ENCODE peak calls at places on chromosome 14, in seven cellular contexts. M is prostate gland, K is body of pancreas, J is fibroblast of lung, N is neural progenitor cell, L is lower lobe of right lung, W is kidney. S is an unnamed sample.
A peak's percentile ranks its signal among the peaks of the same experiment; 100 is the strongest.

GRCh38 chr14:57326253-57326652 is 57.5 kb downstream of the AP5M1 start:
- DNase-seq in M (no peak), K (no peak), J (no peak), N (no peak), L (no peak), W (no peak), S (peak; percentile 7)

GRCh38 chr14:43938588-43939281 is 568.3 kb downstream of the FSCB start:
- DNase-seq in M (no peak), K (no peak), J (no peak), N (no peak), L (no peak), W (peak; percentile 64), S (no peak)

GRCh38 chr14:27672047-27672446 is 1074.2 kb upstream of the NOVA1 start:
- DNase-seq in M (no peak), K (no peak), J (no peak), N (no peak), L (no peak), W (no peak), S (no peak)

GRCh38 chr14:71193663-71194062 is 286.4 kb downstream of the PCNX1 start:
- DNase-seq in M (no peak), K (no peak), J (no peak), N (peak; percentile 47), L (no peak), W (no peak), S (no peak)

GRCh38 chr14:74836251-74836957 is 39.5 kb downstream of the PROX2 start:
- DNase-seq in M (no peak), K (no peak), J (peak; percentile 53), N (no peak), L (no peak), W (no peak), S (no peak)

GRCh38 chr14:46482200-46482599 is 169.4 kb downstream of the RPL10L start:
- DNase-seq in M (no peak), K (no peak), J (no peak), N (no peak), L (no peak), W (no peak), S (no peak)

GRCh38 chr14:42200951-42201350 is 594.3 kb downstream of the LRFN5 start:
- DNase-seq in M (no peak), K (no peak), J (no peak), N (no peak), L (no peak), W (no peak), S (no peak)

GRCh38 chr14:51094282-51094821 is 553 bp downstream of the TRIM9 start:
- DNase-seq in M (no peak), K (peak; percentile 13), J (peak; percentile 7), N (peak; percentile 57), L (peak; percentile 49), W (peak; percentile 79), S (no peak)

GRCh38 chr14:36988568-36988967 is 183.8 kb downstream of the SLC25A21 start:
- DNase-seq in M (no peak), K (no peak), J (peak; percentile 52), N (no peak), L (no peak), W (no peak), S (no peak)

GRCh38 chr14:35879141-35879648 is 53.1 kb downstream of the BRMS1L start:
- DNase-seq in M (no peak), K (no peak), J (peak; percentile 46), N (no peak), L (no peak), W (no peak), S (no peak)

GRCh38 chr14:54529811-54530210 is 20.1 kb downstream of the CGRRF1 start:
- DNase-seq in M (peak; percentile 64), K (no peak), J (peak; percentile 61), N (no peak), L (no peak), W (no peak), S (no peak)

GRCh38 chr14:58428011-58428807 is 690 bp downstream of the KIAA0586 start:
- DNase-seq in M (no peak), K (no peak), J (peak; percentile 62), N (peak; percentile 51), L (no peak), W (no peak), S (peak; percentile 7)

GRCh38 chr14:29240046-29240445 is 473.5 kb downstream of the FOXG1 start:
- DNase-seq in M (no peak), K (no peak), J (peak; percentile 93), N (no peak), L (no peak), W (no peak), S (no peak)

DNA sequence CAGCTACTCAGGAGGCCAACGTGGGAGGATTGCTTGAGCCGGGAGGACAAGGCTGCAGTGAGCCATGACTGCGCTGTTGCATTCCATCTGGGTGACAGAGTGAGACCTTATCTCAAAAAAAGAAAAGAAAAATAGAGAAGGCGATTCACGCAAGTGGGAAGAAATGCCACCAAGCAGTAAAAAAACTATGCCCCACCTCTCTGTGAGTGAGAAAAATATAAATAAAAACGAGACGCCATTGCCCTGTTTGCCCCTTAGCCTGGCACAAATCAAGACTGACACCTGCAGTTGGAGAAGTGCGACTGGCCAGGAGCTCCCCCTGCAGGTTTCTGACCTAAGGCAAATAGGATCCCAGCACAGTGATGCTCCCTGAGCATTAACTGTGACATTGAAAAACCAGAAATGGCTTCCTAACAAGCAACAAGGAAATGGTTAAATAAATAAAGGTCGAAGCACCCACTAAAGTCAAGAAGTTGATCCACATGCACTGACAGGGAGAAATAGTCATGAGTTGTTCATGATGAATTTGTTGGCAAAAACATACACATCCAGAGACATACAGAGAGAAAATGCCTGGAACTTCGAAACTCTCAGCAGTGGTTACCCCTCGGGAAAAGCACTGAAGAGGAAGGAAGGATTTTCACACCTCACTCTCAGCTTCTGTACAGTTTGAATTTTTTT is 21.1 kb downstream of the GSC start:
- DNase-seq in M (peak; percentile 31), K (peak; percentile 50), J (no peak), N (peak; percentile 62), L (no peak), W (no peak), S (no peak)
- TF ChIP-seq CTCF in M (peak; percentile 44), K (peak; percentile 36), J (no peak), N (peak; percentile 77), L (peak; percentile 45), W (peak; percentile 45), S (peak; percentile 72)

GRCh38 chr14:91021991-91022621 is 38.3 kb downstream of the RPS6KA5 start:
- DNase-seq in M (no peak), K (no peak), J (no peak), N (no peak), L (no peak), W (no peak), S (no peak)
- H3K4me3 ChIP-seq in M (peak overlapping the region; percentile 20), K (no peak overlapping the region), J (peak overlapping the region; percentile 45), N (no peak overlapping the region), L (peak overlapping the region; percentile 44), W (peak overlapping the region; percentile 59), S (peak overlapping the region; percentile 28)

DNA sequence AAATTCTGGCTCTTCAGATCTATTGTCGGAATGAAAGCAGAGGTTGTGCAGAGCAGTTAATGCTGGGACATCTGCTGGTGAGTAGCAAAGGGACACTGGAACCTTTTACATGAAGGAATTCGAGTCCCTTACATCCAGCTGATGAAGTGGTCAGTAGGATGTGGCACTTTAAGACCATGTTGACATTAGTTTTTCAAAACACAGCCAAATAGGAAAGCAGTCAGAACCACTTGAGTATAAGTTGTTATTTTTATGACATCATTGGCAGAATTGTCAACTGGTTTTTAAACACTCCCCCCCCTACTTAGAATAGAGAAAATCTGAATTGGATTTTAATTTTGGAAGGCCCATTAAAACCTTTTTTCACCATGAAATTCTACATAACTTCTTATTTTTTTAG is 46.8 kb upstream of the AMN start:
- DNase-seq in M (no peak), K (no peak), J (peak; percentile 15), N (no peak), L (no peak), W (no peak), S (no peak)
- TF ChIP-seq CTCF in M (no peak), K (no peak), J (no peak), N (no peak), L (no peak), W (no peak), S (no peak)

GRCh38 chr14:64196668-64197411 is 97.3 kb downstream of the ESR2 start:
- DNase-seq in M (no peak), K (peak; percentile 60), J (peak; percentile 67), N (peak; percentile 75), L (peak; percentile 77), W (no peak), S (no peak)
- H3K4me3 ChIP-seq in M (peak overlapping the region; percentile 15), K (no peak overlapping the region), J (peak overlapping the region; percentile 63), N (peak overlapping the region; percentile 43), L (peak overlapping the region; percentile 41), W (peak overlapping the region; percentile 53), S (peak overlapping the region; percentile 35)

GRCh38 chr14:38608244-38608643 is 352.4 kb upstream of the CLEC14A start:
- DNase-seq in M (no peak), K (no peak), J (no peak), N (no peak), L (no peak), W (no peak), S (no peak)

DNA sequence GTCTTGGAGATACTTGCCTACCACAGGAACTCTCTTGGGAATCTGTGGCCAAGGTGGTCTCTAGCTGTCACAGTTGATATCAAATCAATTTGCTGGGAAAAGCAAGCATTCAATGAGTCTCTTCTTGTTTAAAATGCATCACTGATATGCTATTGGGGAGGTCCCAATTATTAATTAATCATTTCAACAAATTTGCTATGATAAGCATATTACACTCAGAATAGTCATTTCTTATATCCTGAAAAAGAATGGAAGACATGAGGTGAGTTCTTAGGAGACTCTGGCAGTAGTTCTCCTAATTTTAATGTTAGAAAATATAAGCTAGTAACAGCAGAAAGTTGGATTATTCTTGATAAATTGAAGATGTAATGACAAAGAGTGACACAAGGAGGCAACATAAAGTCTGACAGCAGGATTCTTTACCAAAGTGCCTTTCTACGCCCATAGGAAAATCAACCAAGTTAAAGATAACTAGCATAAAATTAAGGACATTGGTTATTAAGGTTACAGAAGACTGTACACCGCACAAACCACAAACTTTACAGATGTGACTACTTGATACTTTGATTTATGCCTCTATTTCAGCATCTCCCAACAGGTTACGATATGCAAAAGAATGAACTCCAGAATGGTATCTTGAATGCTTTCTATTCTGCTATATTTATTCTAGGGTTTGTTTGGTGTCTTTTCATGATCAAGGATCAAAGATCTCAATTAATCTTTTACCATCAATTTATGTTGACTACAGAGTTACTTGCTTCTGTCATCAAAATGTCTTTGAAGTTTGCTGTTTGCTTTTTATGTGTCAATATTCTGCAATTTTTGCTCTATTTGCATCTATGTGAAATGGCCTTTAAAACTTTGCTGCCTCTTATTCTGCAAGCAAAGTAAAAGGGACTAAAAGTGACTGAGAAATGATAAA is 349.6 kb upstream of the CLEC14A start:
- DNase-seq in M (no peak), K (no peak), J (no peak), N (peak; percentile 6), L (no peak), W (no peak), S (no peak)
- TF ChIP-seq CTCF in M (peak; percentile 9), K (no peak), J (no peak), N (peak; percentile 52), L (no peak), W (no peak), S (no peak)

DNA sequence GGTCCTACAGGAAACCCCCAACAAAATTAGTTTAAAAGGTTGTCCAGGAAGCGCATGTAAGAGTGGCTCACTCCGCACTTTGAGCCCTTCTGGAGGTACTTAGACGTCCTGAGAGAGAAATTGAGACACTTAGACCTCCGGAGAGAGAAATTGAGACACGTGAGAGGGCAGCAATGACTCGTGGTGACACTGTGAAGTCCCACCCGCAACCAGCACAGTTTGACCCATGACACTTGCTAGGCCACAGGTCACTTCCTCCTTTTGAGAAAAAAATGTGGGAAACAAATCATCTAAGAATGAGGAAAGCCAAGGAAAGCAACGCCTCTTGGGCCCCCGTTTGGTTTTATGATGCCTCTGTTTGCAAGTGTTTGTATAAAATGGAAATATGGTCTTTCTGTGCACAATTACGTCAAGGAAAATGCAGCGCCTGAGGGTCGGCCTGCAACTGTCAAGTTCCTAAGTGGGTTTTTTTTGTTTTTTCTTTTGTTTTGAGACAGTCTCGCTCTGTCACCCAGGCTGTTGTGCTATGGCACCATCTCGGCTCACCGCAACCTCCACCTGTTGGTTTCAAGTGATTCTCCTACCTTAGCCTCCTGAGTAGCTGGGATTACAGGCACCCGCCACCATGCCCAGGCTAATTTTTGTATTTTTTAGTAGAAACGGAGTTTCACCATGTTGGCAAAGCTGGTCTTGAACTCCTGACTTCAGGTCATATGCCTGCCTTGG is 13.6 kb upstream of the CDCA4 start:
- DNase-seq in M (no peak), K (no peak), J (no peak), N (no peak), L (peak; percentile 63), W (peak; percentile 43), S (no peak)
- H3K4me3 ChIP-seq in M (no peak overlapping the region), K (no peak overlapping the region), J (no peak overlapping the region), N (no peak overlapping the region), L (no peak overlapping the region), W (peak overlapping the region; percentile 71), S (no peak overlapping the region)